ENCODE peak calls at places on chromosomes 12 and 14, in four cellular contexts. C is neural crest cell, V is choroid plexus epithelial cell, D is type B pancreatic cell. J is an unnamed sample.

GRCh38 chr12:20946732-20947131 is 136.2 kb downstream of the SLCO1B3 start:
- DNase-seq in C (peak), V (peak), D (no peak), J (no peak)

GRCh38 chr12:58850826-58851225 is 69.5 kb downstream of the LRIG3 start:
- DNase-seq in C (no peak), V (no peak), D (no peak), J (no peak)

GRCh38 chr14:24632761-24633160 is 1.2 kb downstream of the GZMB start:
- DNase-seq in C (no peak), V (no peak), D (no peak), J (no peak)

GRCh38 chr12:54016478-54016964 is 7.7 kb downstream of the HOXC8 start:
- DNase-seq in C (no peak), V (no peak), D (no peak), J (no peak)

GRCh38 chr14:58711382-58711781 is 73.6 kb downstream of the DACT1 start:
- DNase-seq in C (no peak), V (no peak), D (no peak), J (no peak)

GRCh38 chr12:111741235-111741812 is 25.4 kb upstream of the ALDH2 start:
- DNase-seq in C (no peak), V (peak), D (no peak), J (no peak)

GRCh38 chr12:53217930-53218307 is 10.9 kb upstream of the ITGB7 start:
- DNase-seq in C (no peak), V (no peak), D (no peak), J (no peak)

GRCh38 chr12:105279460-105280056 is 43.6 kb upstream of the APPL2 start:
- DNase-seq in C (peak), V (peak), D (no peak), J (no peak)

GRCh38 chr12:120630139-120630895 is 10.1 kb upstream of the CABP1 start:
- DNase-seq in C (no peak), V (no peak), D (no peak), J (peak)

GRCh38 chr14:35384386-35385041 is 20.0 kb downstream of the NFKBIA start:
- DNase-seq in C (no peak), V (peak), D (no peak), J (no peak)

GRCh38 chr12:7175493-7175892 is 14.0 kb upstream of the PEX5 start:
- DNase-seq in C (no peak), V (peak), D (no peak), J (no peak)

GRCh38 chr14:51310453-51311074 is 70.5 kb downstream of the TMX1 start:
- DNase-seq in C (no peak), V (peak), D (no peak), J (no peak)

GRCh38 chr14:99316281-99317163 is 44.5 kb upstream of the BCL11B start:
- DNase-seq in C (no peak), V (no peak), D (no peak), J (no peak)

GRCh38 chr14:63745858-63746425 is 18.1 kb upstream of the SGPP1 start:
- DNase-seq in C (no peak), V (no peak), D (no peak), J (no peak)

GRCh38 chr14:78356406-78356805 is 186.2 kb downstream of the NRXN3 start:
- DNase-seq in C (peak), V (no peak), D (no peak), J (no peak)

GRCh38 chr14:24094839-24095195 is 706 bp downstream of the PCK2 start:
- DNase-seq in C (no peak), V (peak), D (no peak), J (no peak)

GRCh38 chr12:49636979-49637378 is 13.6 kb downstream of the PRPF40B start:
- DNase-seq in C (peak), V (peak), D (no peak), J (peak)

GRCh38 chr12:80636832-80637231 is 70.6 kb upstream of the MYF6 start:
- DNase-seq in C (no peak), V (peak), D (no peak), J (no peak)

GRCh38 chr12:104643921-104644669 is 187.3 kb downstream of the CHST11 start:
- DNase-seq in C (no peak), V (peak), D (no peak), J (no peak)

GRCh38 chr12:72610854-72611358 is 338.7 kb downstream of the TRHDE start:
- DNase-seq in C (no peak), V (no peak), D (no peak), J (no peak)

GRCh38 chr14:93333631-93334095 is 827 bp upstream of the BTBD7 start:
- DNase-seq in C (no peak), V (no peak), D (no peak), J (no peak)

GRCh38 chr14:54366726-54367707 is 29.8 kb upstream of the CDKN3 start:
- DNase-seq in C (no peak), V (peak), D (no peak), J (no peak)

GRCh38 chr14:64556526-64556925 is 6.8 kb downstream of the PPP1R36 start:
- DNase-seq in C (no peak), V (peak), D (no peak), J (no peak)

GRCh38 chr12:93243689-93244513 is 133.8 kb upstream of the NUDT4 start:
- DNase-seq in C (no peak), V (peak), D (no peak), J (no peak)

GRCh38 chr14:34246206-34246605 is 215.8 kb downstream of the SPTSSA start:
- DNase-seq in C (no peak), V (no peak), D (no peak), J (no peak)

GRCh38 chr12:115885040-115885439 is 392.5 kb downstream of the MED13L start:
- DNase-seq in C (no peak), V (no peak), D (no peak), J (no peak)

GRCh38 chr12:75974323-75975273 is 57.0 kb downstream of the PHLDA1 start:
- DNase-seq in C (no peak), V (no peak), D (no peak), J (no peak)

GRCh38 chr14:69034612-69035262 is 55.6 kb upstream of the ACTN1 start:
- DNase-seq in C (no peak), V (peak), D (no peak), J (no peak)

GRCh38 chr14:52472728-52473127 is 79.6 kb downstream of the TXNDC16 start:
- DNase-seq in C (no peak), V (no peak), D (no peak), J (no peak)

GRCh38 chr12:60630796-60631195 is 1035.0 kb downstream of the SLC16A7 start:
- DNase-seq in C (no peak), V (no peak), D (no peak), J (no peak)

GRCh38 chr12:62466018-62466595 is 519 bp upstream of the MON2 start:
- DNase-seq in C (peak), V (peak), D (no peak), J (peak)

GRCh38 chr12:59708059-59708458 is 112.2 kb downstream of the SLC16A7 start:
- DNase-seq in C (no peak), V (peak), D (no peak), J (no peak)

GRCh38 chr12:108766294-108766693 is 35.0 kb upstream of the CORO1C start:
- DNase-seq in C (no peak), V (no peak), D (no peak), J (no peak)